ENCODE peak calls at places on chromosomes 11 and 22, in four cellular contexts. One of them, this sample, is unnamed. For H3K4me1, the result is how much of the 10 kb centered on the place peaks cover.

GRCh38 chr11:70078796-70079616 is 889 bp downstream of the ANO1 start:
- DNase-seq in left ventricle myocardium inferior: no peak
- DNase-seq in keratinocyte: no peak
- DNase-seq in K562: no peak
- DNase-seq in this sample: no peak

GRCh38 chr11:35318977-35319925 is 100.1 kb downstream of the SLC1A2 start:
- DNase-seq in left ventricle myocardium inferior: no peak
- DNase-seq in keratinocyte: no peak
- DNase-seq in K562: no peak
- DNase-seq in this sample: peak

GRCh38 chr11:120657306-120658070 is 145.9 kb downstream of the GRIK4 start:
- DNase-seq in left ventricle myocardium inferior: no peak
- DNase-seq in keratinocyte: no peak
- DNase-seq in K562: no peak
- DNase-seq in this sample: no peak

GRCh38 chr11:89405629-89406028 is 85.5 kb downstream of the NOX4 start:
- DNase-seq in left ventricle myocardium inferior: no peak
- DNase-seq in keratinocyte: no peak
- DNase-seq in K562: no peak
- DNase-seq in this sample: no peak

GRCh38 chr11:5690216-5690615 is 626 bp downstream of the TRIM22 start:
- DNase-seq in left ventricle myocardium inferior: no peak
- DNase-seq in keratinocyte: no peak
- DNase-seq in K562: no peak
- DNase-seq in this sample: no peak

GRCh38 chr11:72613977-72614376 is 60.2 kb downstream of the PDE2A start:
- DNase-seq in left ventricle myocardium inferior: no peak
- DNase-seq in keratinocyte: no peak
- DNase-seq in K562: peak
- DNase-seq in this sample: peak

GRCh38 chr11:128422576-128423370 is 164.6 kb downstream of the ETS1 start:
- DNase-seq in left ventricle myocardium inferior: peak
- DNase-seq in keratinocyte: no peak
- DNase-seq in K562: no peak
- DNase-seq in this sample: peak

GRCh38 chr11:86595401-86595800 is 77.0 kb downstream of the ME3 start:
- DNase-seq in left ventricle myocardium inferior: no peak
- DNase-seq in keratinocyte: no peak
- DNase-seq in K562: no peak
- DNase-seq in this sample: no peak

GRCh38 chr11:115368616-115369015 is 135.6 kb downstream of the CADM1 start:
- DNase-seq in left ventricle myocardium inferior: no peak
- DNase-seq in keratinocyte: no peak
- DNase-seq in K562: no peak
- DNase-seq in this sample: no peak

GRCh38 chr11:1390603-1391164 is 950 bp downstream of the BRSK2 start:
- DNase-seq in left ventricle myocardium inferior: peak
- DNase-seq in keratinocyte: no peak
- DNase-seq in K562: no peak
- DNase-seq in this sample: no peak

GRCh38 chr11:32334822-32335221 is 100.5 kb downstream of the WT1 start:
- DNase-seq in left ventricle myocardium inferior: no peak
- DNase-seq in keratinocyte: no peak
- DNase-seq in K562: peak
- DNase-seq in this sample: no peak

GRCh38 chr11:27381238-27381666 is 18.2 kb upstream of the CCDC34 start:
- DNase-seq in left ventricle myocardium inferior: no peak
- DNase-seq in keratinocyte: no peak
- DNase-seq in K562: no peak
- DNase-seq in this sample: no peak

GRCh38 chr11:64743591-64744543 is at the start of gene RASGRP2:
- DNase-seq in left ventricle myocardium inferior: peak
- DNase-seq in keratinocyte: no peak
- DNase-seq in K562: peak
- DNase-seq in this sample: peak

GRCh38 chr22:31496735-31497146 is 405 bp downstream of the SFI1 start:
- DNase-seq in left ventricle myocardium inferior: no peak
- DNase-seq in keratinocyte: no peak
- DNase-seq in K562: peak
- DNase-seq in this sample: peak

GRCh38 chr11:70205766-70206165 is 2.7 kb downstream of the FADD start:
- DNase-seq in left ventricle myocardium inferior: no peak
- DNase-seq in keratinocyte: no peak
- DNase-seq in K562: no peak
- DNase-seq in this sample: no peak

GRCh38 chr11:102437026-102437425 is 15.5 kb downstream of the TMEM123 start:
- DNase-seq in left ventricle myocardium inferior: no peak
- DNase-seq in keratinocyte: no peak
- DNase-seq in K562: no peak
- DNase-seq in this sample: no peak

GRCh38 chr11:124643605-124644425 is 21.2 kb downstream of the TBRG1 start:
- DNase-seq in left ventricle myocardium inferior: no peak
- DNase-seq in keratinocyte: no peak
- DNase-seq in K562: peak
- DNase-seq in this sample: no peak

GRCh38 chr11:29676993-29677392 is 339.8 kb downstream of the KCNA4 start:
- DNase-seq in left ventricle myocardium inferior: no peak
- DNase-seq in keratinocyte: no peak
- DNase-seq in K562: no peak
- DNase-seq in this sample: no peak

GRCh38 chr11:88849368-88849767 is 216.4 kb downstream of the GRM5 start:
- DNase-seq in left ventricle myocardium inferior: no peak
- DNase-seq in keratinocyte: no peak
- DNase-seq in K562: no peak
- DNase-seq in this sample: no peak

GRCh38 chr11:93013646-93014045 is 44.2 kb downstream of the MTNR1B start:
- DNase-seq in left ventricle myocardium inferior: no peak
- DNase-seq in keratinocyte: no peak
- DNase-seq in K562: no peak
- DNase-seq in this sample: no peak

GRCh38 chr11:124945826-124946225 is 8.2 kb upstream of the CCDC15 start:
- DNase-seq in left ventricle myocardium inferior: no peak
- DNase-seq in keratinocyte: no peak
- DNase-seq in K562: no peak
- DNase-seq in this sample: no peak

GRCh38 chr11:134471341-134472187 is 59.5 kb upstream of the B3GAT1 start:
- DNase-seq in left ventricle myocardium inferior: no peak
- DNase-seq in keratinocyte: no peak
- DNase-seq in K562: no peak
- DNase-seq in this sample: no peak

GRCh38 chr11:12123177-12123576 is 12.8 kb downstream of the MICAL2 start:
- DNase-seq in left ventricle myocardium inferior: no peak
- DNase-seq in keratinocyte: no peak
- DNase-seq in K562: no peak
- DNase-seq in this sample: no peak

GRCh38 chr22:27329471-27329870 is 472.1 kb downstream of the MN1 start:
- DNase-seq in left ventricle myocardium inferior: no peak
- DNase-seq in keratinocyte: no peak
- DNase-seq in K562: no peak
- DNase-seq in this sample: no peak

GRCh38 chr22:48845356-48845936 is 982.2 kb downstream of the BRD1 start:
- DNase-seq in left ventricle myocardium inferior: no peak
- DNase-seq in keratinocyte: no peak
- DNase-seq in K562: no peak
- DNase-seq in this sample: no peak

GRCh38 chr11:77558380-77558779 is 31.4 kb upstream of the AQP11 start:
- DNase-seq in left ventricle myocardium inferior: no peak
- DNase-seq in keratinocyte: no peak
- DNase-seq in K562: peak
- DNase-seq in this sample: no peak

GRCh38 chr22:29710922-29711593 is 8.7 kb upstream of the CABP7 start:
- DNase-seq in left ventricle myocardium inferior: peak
- DNase-seq in keratinocyte: no peak
- DNase-seq in K562: no peak
- DNase-seq in this sample: no peak

GRCh38 chr11:100445231-100445735 is 241.8 kb upstream of the ARHGAP42 start:
- DNase-seq in left ventricle myocardium inferior: no peak
- DNase-seq in keratinocyte: no peak
- DNase-seq in K562: no peak
- DNase-seq in this sample: no peak

GRCh38 chr11:68550485-68550817 is 89.9 kb downstream of the PPP6R3 start:
- DNase-seq in left ventricle myocardium inferior: no peak
- DNase-seq in keratinocyte: no peak
- DNase-seq in K562: no peak
- DNase-seq in this sample: no peak

GRCh38 chr11:117230286-117230961 is 1.4 kb downstream of the PCSK7 start:
- DNase-seq in left ventricle myocardium inferior: no peak
- DNase-seq in keratinocyte: no peak
- DNase-seq in K562: no peak
- DNase-seq in this sample: no peak

GRCh38 chr11:122126024-122126678 is 10.1 kb upstream of the BLID start:
- DNase-seq in left ventricle myocardium inferior: no peak
- DNase-seq in keratinocyte: no peak
- DNase-seq in K562: no peak
- DNase-seq in this sample: no peak

GRCh38 chr11:67698247-67698646 is 23.8 kb upstream of the ALDH3B2 start:
- DNase-seq in left ventricle myocardium inferior: no peak
- DNase-seq in keratinocyte: no peak
- DNase-seq in K562: peak
- DNase-seq in this sample: peak

GRCh38 chr22:29121124-29121523 is 48.3 kb downstream of the KREMEN1 start:
- DNase-seq in left ventricle myocardium inferior: no peak
- DNase-seq in keratinocyte: no peak
- DNase-seq in K562: no peak
- DNase-seq in this sample: no peak

GRCh38 chr22:50048066-50048765 is 9.9 kb downstream of the TTLL8 start:
- DNase-seq in left ventricle myocardium inferior: no peak
- DNase-seq in keratinocyte: no peak
- DNase-seq in K562: no peak
- DNase-seq in this sample: no peak

DNA sequence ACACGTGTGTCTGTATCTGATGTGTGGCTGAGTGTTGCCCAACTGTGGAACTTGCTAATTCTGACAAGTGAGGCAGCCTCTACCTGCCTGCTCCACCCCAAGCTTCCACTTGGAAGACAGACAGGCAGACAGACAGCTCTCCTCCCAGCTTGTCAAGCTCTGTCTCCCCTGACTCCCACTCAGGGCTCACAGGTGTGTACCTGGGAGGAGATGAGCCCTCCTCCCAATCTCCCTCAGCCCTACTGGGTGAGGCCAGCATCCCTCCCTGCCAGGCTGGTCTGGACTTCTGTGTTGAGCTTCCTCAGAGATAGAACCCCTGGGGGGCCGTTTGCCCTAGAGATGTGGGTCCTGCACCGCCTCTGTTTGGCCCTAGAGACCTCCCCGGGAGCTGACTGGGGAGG is 1.0 kb upstream of the CHRM1 start:
- DNase-seq in left ventricle myocardium inferior: no peak
- DNase-seq in keratinocyte: no peak
- DNase-seq in K562: no peak
- DNase-seq in this sample: no peak
- H3K4me1 ChIP-seq in left ventricle myocardium inferior: under half
- H3K4me1 ChIP-seq in keratinocyte: under half
- H3K4me1 ChIP-seq in K562: under half
- H3K4me1 ChIP-seq in this sample: under half

GRCh38 chr11:43984519-43985385 is 42.3 kb downstream of the C11orf96 start:
- DNase-seq in left ventricle myocardium inferior: no peak
- DNase-seq in keratinocyte: no peak
- DNase-seq in K562: no peak
- DNase-seq in this sample: no peak
- H3K27ac ChIP-seq in left ventricle myocardium inferior: peak
- H3K27ac ChIP-seq in keratinocyte: no peak
- H3K27ac ChIP-seq in K562: no peak
- H3K27ac ChIP-seq in this sample: no peak

GRCh38 chr11:2793781-2794418 is 91.7 kb downstream of the CDKN1C start:
- DNase-seq in left ventricle myocardium inferior: peak
- DNase-seq in keratinocyte: no peak
- DNase-seq in K562: no peak
- DNase-seq in this sample: no peak
- H3K4me1 ChIP-seq in left ventricle myocardium inferior: under half
- H3K4me1 ChIP-seq in keratinocyte: under half
- H3K4me1 ChIP-seq in K562: under half
- H3K4me1 ChIP-seq in this sample: under half

DNA sequence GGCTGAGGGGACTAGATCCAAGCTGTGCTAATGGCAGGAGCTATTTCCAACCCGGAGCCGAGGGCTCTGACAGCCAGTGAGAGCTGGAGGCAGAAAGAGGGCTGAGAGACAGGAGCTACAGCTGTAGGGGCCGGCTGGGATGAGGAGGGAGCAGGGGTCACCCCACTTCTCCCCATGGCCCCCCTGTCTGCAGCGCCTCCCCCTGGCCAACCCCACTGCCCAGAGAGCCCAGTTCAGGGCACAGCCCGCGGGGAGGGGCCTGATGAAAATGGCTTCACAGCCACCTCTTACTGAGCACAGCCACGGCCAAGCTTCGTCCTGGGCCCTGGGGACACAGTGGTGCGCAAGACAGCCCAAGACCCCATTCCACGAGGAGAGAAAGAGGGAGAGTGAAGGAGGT is 27.9 kb downstream of the RPL3 start:
- DNase-seq in left ventricle myocardium inferior: no peak
- DNase-seq in keratinocyte: no peak
- DNase-seq in K562: no peak
- DNase-seq in this sample: no peak
- H3K27ac ChIP-seq in left ventricle myocardium inferior: peak
- H3K27ac ChIP-seq in keratinocyte: peak
- H3K27ac ChIP-seq in K562: peak
- H3K27ac ChIP-seq in this sample: no peak

This sample was measured in CD4-positive, CD25-positive, alpha-beta regulatory T cell.